ENCODE peak calls at places on chromosome 19, in six cellular contexts. E is body of pancreas, C is hypothalamus, H is amniotic stem cell, R is ascending aorta, O is NCI-H460. U is an unnamed sample.
A peak's percentile ranks its signal among the peaks of the same experiment; 100 is the strongest.

GRCh38 chr19:15995536-15995935 is 46.7 kb downstream of the OR10H4 start:
- DNase-seq in E (peak; percentile 36), H (no peak), C (no peak), O (no peak), R (no peak), U (no peak)

GRCh38 chr19:18895038-18895827 is 725 bp downstream of the CERS1 start:
- DNase-seq in O (peak; percentile 45), E (peak; percentile 48), R (no peak), C (peak; percentile 94), H (peak; percentile 22), U (no peak)

GRCh38 chr19:23996549-23996948 is 81.9 kb downstream of the ZNF726 start:
- DNase-seq in O (no peak), C (no peak), H (no peak), E (no peak), R (no peak), U (no peak)

GRCh38 chr19:35208121-35208520 is 20.4 kb downstream of the FAM187B start:
- DNase-seq in C (no peak), R (no peak), E (no peak), H (no peak), O (no peak), U (no peak)

GRCh38 chr19:39557791-39558622 is 18.0 kb upstream of the EID2 start:
- DNase-seq in R (no peak), C (no peak), E (no peak), H (no peak), O (no peak), U (no peak)

GRCh38 chr19:5096536-5096935 is 127.6 kb downstream of the KDM4B start:
- DNase-seq in O (no peak), H (no peak), C (no peak), R (no peak), E (no peak), U (no peak)

GRCh38 chr19:7202888-7203287 is 91.3 kb downstream of the INSR start:
- DNase-seq in C (no peak), R (no peak), H (no peak), O (no peak), E (no peak), U (no peak)

GRCh38 chr19:40633207-40633606 is 32.0 kb downstream of the LTBP4 start:
- DNase-seq in H (peak; percentile 33), C (no peak), E (no peak), O (no peak), R (no peak), U (peak; percentile 44)

GRCh38 chr19:55289117-55289796 is 5.5 kb downstream of the BRSK1 start:
- DNase-seq in C (no peak), O (no peak), E (no peak), H (no peak), R (no peak), U (no peak)

GRCh38 chr19:58561373-58562125 is 3.1 kb upstream of the UBE2M start:
- DNase-seq in C (no peak), R (no peak), H (no peak), O (no peak), E (no peak), U (no peak)

GRCh38 chr19:11697284-11697855 is 41.4 kb downstream of the ZNF823 start:
- DNase-seq in E (no peak), R (no peak), H (no peak), C (no peak), O (no peak), U (no peak)

U was measured in stromal cell of bone marrow.